ENCODE peak calls at places on chromosomes 13 and 19, in four cellular contexts. G is upper lobe of left lung, Y is sigmoid colon, L is ovary. F is an unnamed sample. For H3K4me1, the result is how much of the 10 kb centered on the place peaks cover.

GRCh38 chr13:29587645-29588044 is 7.8 kb downstream of the SLC7A1 start:
- DNase-seq in L (no peak), Y (no peak), G (no peak), F (no peak)

GRCh38 chr19:10116085-10116865 is 3.4 kb downstream of the EIF3G start:
- DNase-seq in L (no peak), G (peak), Y (no peak), F (no peak)

GRCh38 chr19:991174-991931 is 7.2 kb downstream of the WDR18 start:
- DNase-seq in G (peak), L (no peak), Y (no peak), F (no peak)

GRCh38 chr19:55795021-55795420 is 26.1 kb downstream of the RFPL4AL1 start:
- DNase-seq in L (no peak), Y (no peak), G (no peak), F (no peak)

GRCh38 chr19:22784051-22784450 is at the start of gene ZNF99:
- DNase-seq in G (peak), Y (peak), L (peak), F (peak)

GRCh38 chr13:77833331-77833863 is 85.2 kb downstream of the EDNRB start:
- DNase-seq in L (no peak), G (no peak), Y (no peak), F (no peak)

GRCh38 chr13:97141564-97142005 is 80.5 kb upstream of the MBNL2 start:
- DNase-seq in L (no peak), Y (peak), G (no peak), F (peak)

GRCh38 chr13:32746474-32746873 is 160.2 kb downstream of the PDS5B start:
- DNase-seq in Y (no peak), G (no peak), L (no peak), F (no peak)

GRCh38 chr13:80873589-80873988 is 532.7 kb upstream of the SPRY2 start:
- DNase-seq in G (no peak), L (no peak), Y (no peak), F (no peak)

GRCh38 chr19:35784401-35785086 is 9.2 kb downstream of the ARHGAP33 start:
- DNase-seq in G (peak), L (peak), Y (no peak), F (no peak)

GRCh38 chr13:43357435-43358065 is 334.2 kb downstream of the DNAJC15 start:
- DNase-seq in G (no peak), Y (no peak), L (peak), F (no peak)

GRCh38 chr13:83125791-83126190 is 756.5 kb downstream of the SLITRK1 start:
- DNase-seq in G (no peak), Y (no peak), L (no peak), F (no peak)

GRCh38 chr13:38166121-38166520 is 183.5 kb upstream of the UFM1 start:
- DNase-seq in G (no peak), Y (no peak), L (no peak), F (no peak)

GRCh38 chr19:31312004-31312403 is 37.2 kb downstream of the TSHZ3 start:
- DNase-seq in G (no peak), L (no peak), Y (peak), F (no peak)

GRCh38 chr19:44741258-44741731 is 7.2 kb upstream of the BCL3 start:
- DNase-seq in Y (no peak), G (no peak), L (no peak), F (no peak)

GRCh38 chr19:24033962-24034342 is 53.0 kb upstream of the ZNF254 start:
- DNase-seq in Y (peak), G (no peak), L (peak), F (peak)

GRCh38 chr13:24574847-24575246 is 62.3 kb upstream of the PARP4 start:
- DNase-seq in G (no peak), L (no peak), Y (no peak), F (no peak)

GRCh38 chr13:76836311-76836710 is 49.9 kb downstream of the KCTD12 start:
- DNase-seq in G (no peak), Y (no peak), L (no peak), F (no peak)

GRCh38 chr13:74093691-74094090 is 40.5 kb downstream of the KLF12 start:
- DNase-seq in G (no peak), L (no peak), Y (no peak), F (no peak)

GRCh38 chr13:107960301-107960700 is 255.0 kb downstream of the LIG4 start:
- DNase-seq in G (no peak), L (no peak), Y (no peak), F (no peak)

GRCh38 chr13:71912524-71912923 is 45.5 kb upstream of the DACH1 start:
- DNase-seq in Y (no peak), G (no peak), L (no peak), F (no peak)

GRCh38 chr13:102563267-102563666 is 33.5 kb upstream of the TPP2 start:
- DNase-seq in G (no peak), L (no peak), Y (no peak), F (no peak)

GRCh38 chr19:28980236-28980868 is 232.6 kb downstream of the UQCRFS1 start:
- DNase-seq in L (no peak), Y (no peak), G (no peak), F (no peak)

GRCh38 chr19:44401108-44401786 is at the start of gene ZNF285:
- DNase-seq in Y (peak), L (peak), G (peak), F (peak)

GRCh38 chr13:49400755-49401659 is 42.9 kb downstream of the CAB39L start:
- DNase-seq in G (no peak), Y (peak), L (no peak), F (peak)

GRCh38 chr13:39590466-39591036 is 12.4 kb downstream of the LHFPL6 start:
- DNase-seq in G (no peak), Y (no peak), L (no peak), F (no peak)

DNA sequence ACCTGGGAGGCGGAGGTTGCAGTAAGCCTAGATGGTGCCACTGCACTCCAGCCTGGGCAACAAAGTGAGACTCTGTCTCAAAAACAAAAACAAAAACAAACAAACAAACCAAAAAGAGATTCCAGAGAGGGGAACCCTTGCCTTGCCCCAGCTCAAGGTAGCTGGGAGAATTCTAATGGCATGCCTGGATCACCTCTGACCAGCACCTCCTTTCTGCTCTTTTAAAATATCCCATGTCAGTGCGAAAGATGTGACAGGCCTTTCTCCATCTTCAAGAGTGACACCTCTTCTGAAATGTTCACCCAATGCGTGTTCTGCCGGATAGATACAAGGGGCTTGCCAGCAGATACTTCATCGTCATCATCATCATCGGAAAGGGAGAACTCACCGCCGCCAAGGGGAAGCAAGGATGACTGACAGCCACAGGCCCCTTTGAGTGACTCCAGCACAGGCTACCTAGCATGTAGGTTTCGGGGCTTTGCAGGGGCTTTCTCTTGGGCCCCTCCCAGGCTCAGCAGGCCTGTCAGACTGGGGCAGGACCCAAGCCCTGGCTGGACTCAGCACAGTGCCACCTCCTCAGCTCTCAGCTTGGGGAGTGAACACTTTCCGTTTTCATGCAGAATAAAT is 18.9 kb upstream of the LRP3 start:
- DNase-seq in G (no peak), L (no peak), Y (no peak), F (no peak)
- H3K4me1 ChIP-seq in G (under half), L (under half), Y (under half), F (under half)

GRCh38 chr19:11964858-11965645 is at the start of gene ZNF763:
- DNase-seq in L (peak), G (peak), Y (peak), F (peak)
- TF ChIP-seq POLR2A in L (peak), G (peak), Y (peak), F (no peak)

GRCh38 chr13:67228909-67229308 is 1.2 kb downstream of the PCDH9 start:
- DNase-seq in Y (no peak), G (no peak), L (no peak), F (no peak)

GRCh38 chr13:67225252-67226159 is 4.6 kb downstream of the PCDH9 start:
- DNase-seq in L (no peak), Y (no peak), G (no peak), F (peak)

GRCh38 chr13:67226686-67227085 is 3.5 kb downstream of the PCDH9 start:
- DNase-seq in Y (no peak), L (no peak), G (no peak), F (no peak)

GRCh38 chr13:67228031-67228430 is 2.1 kb downstream of the PCDH9 start:
- DNase-seq in G (no peak), Y (no peak), L (no peak), F (no peak)

DNA sequence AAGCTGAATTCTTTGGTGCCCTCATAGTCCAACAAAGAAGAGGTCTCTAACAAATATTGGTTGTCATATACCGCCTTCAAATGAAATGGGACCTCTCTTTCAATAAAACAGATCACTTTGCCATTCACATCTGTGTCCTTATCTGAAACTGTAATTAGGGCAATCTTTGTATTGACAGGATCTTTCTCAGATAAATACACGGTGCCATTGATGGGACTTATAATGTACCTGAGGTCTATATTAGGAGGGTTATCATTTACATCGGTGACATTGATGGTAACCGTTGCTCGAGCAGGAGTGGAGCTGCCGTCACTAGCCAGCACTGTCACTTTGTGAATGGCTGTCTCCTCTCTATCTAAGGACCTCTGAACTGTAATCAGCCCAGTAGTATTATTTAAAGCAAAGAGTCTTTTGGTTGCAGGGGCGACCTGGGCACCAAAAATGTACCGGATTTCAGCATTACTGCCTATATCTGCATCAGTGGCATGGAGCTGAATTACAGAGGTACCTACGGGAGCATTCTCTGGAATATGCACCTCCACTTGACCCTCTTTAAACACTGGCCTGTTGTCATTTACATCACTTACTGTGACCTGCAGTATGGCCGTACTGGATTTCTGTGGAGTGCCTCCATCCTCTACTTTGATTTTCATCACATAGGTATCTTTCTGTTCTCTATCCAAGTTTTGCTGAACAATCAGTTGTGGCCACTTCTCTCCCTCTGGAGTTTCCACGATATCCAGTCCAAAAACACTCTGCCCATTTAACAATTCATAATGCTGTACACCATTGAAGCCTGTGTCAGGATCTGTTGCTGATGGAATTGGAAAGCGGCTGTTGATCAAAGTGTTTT is 2.8 kb downstream of the PCDH9 start:
- DNase-seq in L (no peak), G (no peak), Y (no peak), F (no peak)
- H3K4me3 ChIP-seq in L (no peak), G (no peak), Y (no peak), F (no peak)

GRCh38 chr13:50676602-50677001 is 166.9 kb downstream of the DLEU7 start:
- DNase-seq in G (no peak), Y (no peak), L (no peak), F (peak)
- H3K4me1 ChIP-seq in G (under half), Y (under half), L (under half), F (under half)

GRCh38 chr19:49085020-49085867 is at the start of gene SNRNP70:
- DNase-seq in L (peak), Y (peak), G (peak), F (peak)
- TF ChIP-seq POLR2A in L (peak), Y (peak), G (peak), F (peak)

GRCh38 chr19:58545286-58546068 is 1.6 kb downstream of the TRIM28 start:
- DNase-seq in G (no peak), L (no peak), Y (peak), F (no peak)
- H3K4me3 ChIP-seq in G (peak), L (peak), Y (peak), F (peak)